ENCODE peak calls at places on chromosome X, in eight cellular contexts. D is uterus, N is thyroid gland, H is breast epithelium, T is HCT116, L is K562, E is suprapubic skin, G is right lobe of liver. R is an unnamed sample.

GRCh38 chrX:70979136-70979762 is 48.4 kb upstream of the SLC7A3 start:
- DNase-seq in D (no peak), N (no peak), H (no peak), T (no peak), L (peak; percentile 36), E (no peak), G (no peak), R (no peak)

GRCh38 chrX:150253946-150254615 is 109.0 kb upstream of the MAMLD1 start:
- DNase-seq in D (no peak), N (no peak), H (no peak), T (no peak), L (no peak), E (no peak), G (no peak), R (no peak)

GRCh38 chrX:33205321-33205720 is 6.0 kb downstream of the DMD start:
- DNase-seq in D (no peak), N (no peak), H (no peak), T (no peak), L (no peak), E (no peak), G (no peak), R (no peak)

GRCh38 chrX:133670394-133670793 is 255.1 kb upstream of the GPC4 start:
- DNase-seq in D (peak; percentile 31), N (no peak), H (no peak), T (peak; percentile 12), L (peak; percentile 33), E (no peak), G (no peak), R (no peak)

GRCh38 chrX:110156167-110156754 is 153.3 kb downstream of the TMEM164 start:
- DNase-seq in D (no peak), N (no peak), H (no peak), T (no peak), L (no peak), E (no peak), G (no peak), R (no peak)

GRCh38 chrX:49876750-49877149 is 2.5 kb upstream of the USP27X start:
- DNase-seq in D (no peak), N (peak; percentile 5), H (no peak), T (peak; percentile 12), L (peak; percentile 38), E (no peak), G (no peak), R (no peak)

GRCh38 chrX:74492720-74493201 is 71.5 kb downstream of the SLC16A2 start:
- DNase-seq in D (no peak), N (peak; percentile 32), H (no peak), T (no peak), L (no peak), E (no peak), G (no peak), R (no peak)

GRCh38 chrX:129144172-129145038 is 378.9 kb downstream of the SMARCA1 start:
- DNase-seq in D (no peak), N (no peak), H (no peak), T (no peak), L (no peak), E (no peak), G (no peak), R (no peak)

GRCh38 chrX:71492086-71493065 is 40.5 kb upstream of the OGT start:
- DNase-seq in D (peak; percentile 33), N (peak; percentile 52), H (no peak), T (no peak), L (no peak), E (peak; percentile 71), G (peak; percentile 45), R (peak; percentile 44)

GRCh38 chrX:123975180-123975579 is 13.7 kb downstream of the STAG2 start:
- DNase-seq in D (no peak), N (no peak), H (no peak), T (no peak), L (no peak), E (no peak), G (no peak), R (no peak)
- H3K4me1 ChIP-seq in D (no peaks in the 10 kb centered on the region), N (peaks cover 8% of the 10 kb centered on the region), H (no peaks in the 10 kb centered on the region), T (peaks cover 3% of the 10 kb centered on the region), L (no peaks in the 10 kb centered on the region), E (peaks cover 12% of the 10 kb centered on the region), G (no peaks in the 10 kb centered on the region), R (peaks cover 2% of the 10 kb centered on the region)

GRCh38 chrX:154084449-154085300 is 12.8 kb downstream of the MECP2 start:
- DNase-seq in D (no peak), N (no peak), H (no peak), T (no peak), L (no peak), E (no peak), G (no peak), R (no peak)

GRCh38 chrX:154082396-154083133 is 15.0 kb downstream of the MECP2 start:
- DNase-seq in D (no peak), N (no peak), H (no peak), T (no peak), L (no peak), E (no peak), G (no peak), R (no peak)

GRCh38 chrX:154083134-154083517 is 14.4 kb downstream of the MECP2 start:
- DNase-seq in D (no peak), N (no peak), H (no peak), T (no peak), L (no peak), E (no peak), G (no peak), R (no peak)
- H3K27ac ChIP-seq in D (no peak overlapping the region), N (no peak overlapping the region), H (no peak overlapping the region), T (no peak overlapping the region), L (peak overlapping the region; percentile 66), E (peak overlapping the region; percentile 45), G (no peak overlapping the region), R (no peak overlapping the region)

GRCh38 chrX:37685452-37686347 is at the start of gene XK:
- DNase-seq in D (peak; percentile 28), N (peak; percentile 54), H (peak; percentile 52), T (peak; percentile 71), L (peak; percentile 69), E (no peak), G (peak; percentile 58), R (peak; percentile 71)
- TF ChIP-seq POLR2A in D (no peak), N (peak; percentile 37), H (no peak), T (peak; percentile 45), L (peak; percentile 64), E (no peak), G (no peak), R (peak; percentile 68)

GRCh38 chrX:13000311-13000811 is 25.5 kb downstream of the TMSB4X start:
- DNase-seq in D (no peak), N (peak; percentile 36), H (no peak), T (no peak), L (no peak), E (no peak), G (no peak), R (no peak)
- H3K4me1 ChIP-seq in D (no peaks in the 10 kb centered on the region), N (peaks cover 3% of the 10 kb centered on the region), H (no peaks in the 10 kb centered on the region), T (no peaks in the 10 kb centered on the region), L (no peaks in the 10 kb centered on the region), E (peaks cover 4% of the 10 kb centered on the region), G (no peaks in the 10 kb centered on the region), R (peaks cover 21% of the 10 kb centered on the region)

GRCh38 chrX:39431893-39432292 is 630.6 kb downstream of the MID1IP1 start:
- DNase-seq in D (no peak), N (no peak), H (no peak), T (no peak), L (no peak), E (no peak), G (no peak), R (no peak)
- H3K27ac ChIP-seq in D (no peak overlapping the region), N (no peak overlapping the region), H (no peak overlapping the region), T (no peak overlapping the region), L (no peak overlapping the region), E (no peak overlapping the region), G (no peak overlapping the region), R (no peak overlapping the region)

DNA sequence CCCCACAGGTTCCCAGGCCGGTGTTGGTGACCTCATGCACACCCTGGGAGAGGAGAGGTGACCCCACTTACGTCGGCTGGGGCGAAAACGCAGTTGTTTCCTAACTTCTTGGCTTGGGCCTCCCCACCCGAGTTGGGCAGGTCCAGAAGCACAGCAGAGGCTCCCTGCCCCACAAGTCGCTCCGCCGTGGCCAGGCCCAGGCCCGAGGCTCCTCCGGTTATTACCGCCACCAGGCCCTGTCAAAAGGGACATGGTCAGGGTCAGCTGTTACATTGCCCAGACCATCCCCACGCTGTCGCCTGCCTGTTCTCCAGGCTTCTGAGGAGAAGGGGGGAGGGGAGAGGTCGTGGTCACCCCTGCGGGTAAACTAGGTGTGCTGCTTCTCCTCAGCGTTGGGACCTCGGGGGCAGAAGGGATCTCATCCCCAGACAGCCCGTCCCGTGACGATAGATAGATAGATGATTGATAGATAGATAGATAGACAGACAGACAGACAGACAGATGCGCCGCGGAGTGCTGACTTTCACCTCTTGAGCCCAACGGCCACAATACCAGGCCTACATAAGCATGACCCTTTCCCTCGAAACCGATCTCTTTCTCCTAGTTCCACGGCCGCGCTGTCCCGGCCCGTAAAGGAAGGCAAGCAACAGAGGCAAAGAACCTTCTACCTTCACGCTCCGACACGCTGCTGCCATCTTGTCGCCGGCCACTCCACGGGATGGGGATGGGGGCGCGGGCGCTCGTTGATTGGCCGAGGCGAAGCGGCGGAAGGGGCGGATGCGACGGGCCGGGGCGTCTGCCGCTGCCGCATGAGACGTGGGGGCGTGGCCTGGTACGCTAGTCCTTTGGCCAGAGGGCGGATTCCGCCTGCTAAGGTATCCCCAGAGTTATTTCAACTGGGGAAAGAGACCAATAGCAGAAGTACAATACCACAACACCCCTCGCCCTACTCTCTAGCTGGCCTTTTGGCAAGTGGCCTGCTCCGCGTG is at the start of gene HSD17B10:
- DNase-seq in D (peak; percentile 85), N (peak; percentile 92), H (peak; percentile 82), T (peak; percentile 48), L (peak; percentile 95), E (peak; percentile 93), G (peak; percentile 95), R (peak; percentile 92)
- TF ChIP-seq POLR2A in D (peak; percentile 52), N (peak; percentile 63), H (no peak), T (peak; percentile 8), L (peak; percentile 89), E (no peak), G (peak; percentile 67), R (peak; percentile 48)

GRCh38 chrX:37380256-37380655 is 31.1 kb downstream of the PRRG1 start:
- DNase-seq in D (no peak), N (no peak), H (no peak), T (no peak), L (no peak), E (no peak), G (no peak), R (no peak)
- H3K4me1 ChIP-seq in D (no peaks in the 10 kb centered on the region), N (peaks cover 26% of the 10 kb centered on the region), H (no peaks in the 10 kb centered on the region), T (peaks cover 16% of the 10 kb centered on the region), L (no peaks in the 10 kb centered on the region), E (no peaks in the 10 kb centered on the region), G (no peaks in the 10 kb centered on the region), R (no peaks in the 10 kb centered on the region)

GRCh38 chrX:148047216-148047615 is 66.1 kb downstream of the FMR1NB start:
- DNase-seq in D (no peak), N (no peak), H (no peak), T (no peak), L (no peak), E (no peak), G (no peak), R (no peak)

GRCh38 chrX:148043456-148043855 is 62.3 kb downstream of the FMR1NB start:
- DNase-seq in D (no peak), N (no peak), H (no peak), T (no peak), L (no peak), E (no peak), G (no peak), R (no peak)

GRCh38 chrX:148051973-148052372 is 70.8 kb downstream of the FMR1NB start:
- DNase-seq in D (no peak), N (no peak), H (no peak), T (no peak), L (no peak), E (no peak), G (no peak), R (no peak)

GRCh38 chrX:148049441-148049840 is 68.3 kb downstream of the FMR1NB start:
- DNase-seq in D (no peak), N (no peak), H (no peak), T (peak; percentile 1), L (peak; percentile 16), E (no peak), G (no peak), R (no peak)
- H3K27ac ChIP-seq in D (no peak overlapping the region), N (no peak overlapping the region), H (no peak overlapping the region), T (no peak overlapping the region), L (no peak overlapping the region), E (no peak overlapping the region), G (no peak overlapping the region), R (no peak overlapping the region)